ENCODE peak calls at places on chromosome 16, in seven cellular contexts. B, E, K, Q, G, P and I are unnamed samples.

GRCh38 chr16:74892574-74893461 is 92.1 kb downstream of the WDR59 start:
- DNase-seq in Q (no peak), K (no peak), E (no peak), G (no peak), B (no peak), P (no peak), I (no peak)

GRCh38 chr16:54116126-54116525 is 170.5 kb downstream of the IRX3 start:
- DNase-seq in K (no peak), E (no peak), B (no peak), Q (no peak), P (no peak), G (no peak), I (no peak)

GRCh38 chr16:65336169-65336568 is 214.3 kb upstream of the CDH11 start:
- DNase-seq in B (no peak), G (no peak), K (no peak), P (no peak), Q (no peak), E (no peak), I (no peak)

GRCh38 chr16:86614699-86615098 is 36.4 kb downstream of the FOXL1 start:
- DNase-seq in G (no peak), K (no peak), P (no peak), E (no peak), B (no peak), Q (no peak), I (no peak)

GRCh38 chr16:1731603-1732002 is 25.6 kb downstream of the MAPK8IP3 start:
- DNase-seq in K (no peak), G (no peak), B (no peak), P (no peak), E (no peak), Q (no peak), I (no peak)

GRCh38 chr16:11946433-11946832 is 4.6 kb upstream of the NPIPB2 start:
- DNase-seq in P (no peak), E (no peak), K (no peak), Q (no peak), G (no peak), B (no peak), I (no peak)

GRCh38 chr16:694187-694862 is 4.1 kb upstream of the WDR24 start:
- DNase-seq in P (no peak), B (no peak), Q (no peak), E (no peak), G (no peak), K (no peak), I (no peak)

GRCh38 chr16:9159839-9160550 is 68.6 kb downstream of the HAPSTR1 start:
- DNase-seq in K (peak), E (no peak), Q (peak), G (peak), P (peak), B (no peak), I (no peak)

GRCh38 chr16:10970065-10970464 is 25.7 kb downstream of the CLEC16A start:
- DNase-seq in P (no peak), Q (no peak), G (no peak), K (no peak), E (no peak), B (no peak), I (no peak)

GRCh38 chr16:6643083-6643686 is 689.5 kb upstream of the RBFOX1 start:
- DNase-seq in P (peak), Q (peak), B (no peak), G (peak), K (peak), E (peak), I (peak)

GRCh38 chr16:65281636-65282035 is 159.8 kb upstream of the CDH11 start:
- DNase-seq in Q (no peak), K (no peak), E (no peak), P (no peak), G (no peak), B (no peak), I (no peak)

GRCh38 chr16:9134739-9135138 is 43.3 kb downstream of the HAPSTR1 start:
- DNase-seq in E (no peak), K (no peak), G (peak), B (peak), Q (peak), P (peak), I (no peak)

GRCh38 chr16:60107467-60107866 is 1373.4 kb upstream of the GOT2 start:
- DNase-seq in Q (no peak), K (no peak), B (no peak), P (no peak), E (no peak), G (no peak), I (no peak)

GRCh38 chr16:71542377-71542776 is 16.2 kb downstream of the CHST4 start:
- DNase-seq in B (no peak), P (peak), K (no peak), G (peak), E (no peak), Q (no peak), I (no peak)

GRCh38 chr16:913817-914440 is 56.9 kb downstream of the LMF1 start:
- DNase-seq in E (no peak), Q (no peak), G (no peak), B (no peak), K (no peak), P (no peak), I (no peak)

GRCh38 chr16:85168732-85169256 is 56.5 kb upstream of the CIBAR2 start:
- DNase-seq in Q (no peak), K (no peak), P (peak), B (peak), G (no peak), E (peak), I (peak)

GRCh38 chr16:5350118-5350517 is 252.5 kb upstream of the EEF2KMT start:
- DNase-seq in B (no peak), K (no peak), Q (no peak), E (no peak), G (no peak), P (no peak), I (no peak)

GRCh38 chr16:77793417-77793816 is 5.1 kb downstream of the VAT1L start:
- DNase-seq in B (no peak), Q (no peak), P (no peak), E (no peak), G (no peak), K (no peak), I (no peak)

GRCh38 chr16:66740533-66740932 is 10.9 kb downstream of the DYNC1LI2 start:
- DNase-seq in Q (no peak), B (no peak), E (no peak), P (peak), G (peak), K (no peak), I (no peak)

GRCh38 chr16:56199164-56199563 is 7.9 kb downstream of the GNAO1 start:
- DNase-seq in B (no peak), Q (no peak), E (no peak), K (no peak), G (no peak), P (no peak), I (no peak)

GRCh38 chr16:53872248-53873221 is 168.6 kb downstream of the FTO start:
- DNase-seq in E (no peak), Q (no peak), P (no peak), G (no peak), B (no peak), K (no peak), I (no peak)

GRCh38 chr16:19223235-19223847 is 55.3 kb downstream of the SYT17 start:
- DNase-seq in K (no peak), G (peak), E (no peak), B (no peak), P (peak), Q (no peak), I (no peak)

GRCh38 chr16:425740-426114 is 278 bp downstream of the RAB11FIP3 start:
- DNase-seq in P (no peak), Q (no peak), G (no peak), E (no peak), B (no peak), K (no peak), I (no peak)

GRCh38 chr16:12613992-12614661 is 189.6 kb downstream of the CPPED1 start:
- DNase-seq in E (no peak), P (no peak), Q (no peak), K (no peak), G (no peak), B (no peak), I (no peak)

GRCh38 chr16:4454618-4455017 is 19.8 kb downstream of the NMRAL1 start:
- DNase-seq in G (no peak), Q (no peak), P (no peak), K (no peak), B (peak), E (no peak), I (no peak)

GRCh38 chr16:15996432-15997109 is 47.2 kb downstream of the ABCC1 start:
- DNase-seq in P (peak), E (peak), B (peak), G (peak), K (no peak), Q (peak), I (peak)

GRCh38 chr16:86018487-86018886 is 119.5 kb downstream of the IRF8 start:
- DNase-seq in Q (no peak), P (peak), G (no peak), B (no peak), E (no peak), K (no peak), I (peak)

GRCh38 chr16:8908779-8909468 is 26.8 kb downstream of the LITAFD start:
- DNase-seq in E (no peak), P (no peak), B (no peak), K (no peak), Q (no peak), G (no peak), I (no peak)

GRCh38 chr16:4846503-4846900 is 586 bp downstream of the GLYR1 start:
- DNase-seq in B (peak), Q (peak), E (no peak), G (peak), P (peak), K (peak), I (peak)

GRCh38 chr16:2054543-2055245 is 6.9 kb downstream of the TSC2 start:
- DNase-seq in P (peak), B (no peak), K (no peak), E (no peak), Q (no peak), G (peak), I (no peak)

GRCh38 chr16:88811600-88811849 is 203 bp downstream of the APRT start:
- DNase-seq in P (no peak), G (no peak), K (no peak), E (no peak), Q (no peak), B (no peak), I (no peak)

GRCh38 chr16:88810868-88811599 is 694 bp downstream of the APRT start:
- DNase-seq in Q (peak), B (peak), G (peak), E (peak), P (peak), K (peak), I (peak)

GRCh38 chr16:88810166-88810867 is 1.4 kb downstream of the APRT start:
- DNase-seq in K (no peak), G (no peak), P (no peak), E (no peak), Q (peak), B (peak), I (no peak)

GRCh38 chr16:88813396-88814143 is 1.8 kb upstream of the APRT start:
- DNase-seq in Q (no peak), K (no peak), G (no peak), E (no peak), B (no peak), P (no peak), I (no peak)

GRCh38 chr16:88811850-88812736 is at the start of gene APRT:
- DNase-seq in K (peak), Q (peak), P (peak), B (peak), E (peak), G (peak), I (peak)
- TF ChIP-seq CTCF in K (peak), Q (peak), P (no peak), B (peak), E (peak), G (no peak), I (peak)

DNA sequence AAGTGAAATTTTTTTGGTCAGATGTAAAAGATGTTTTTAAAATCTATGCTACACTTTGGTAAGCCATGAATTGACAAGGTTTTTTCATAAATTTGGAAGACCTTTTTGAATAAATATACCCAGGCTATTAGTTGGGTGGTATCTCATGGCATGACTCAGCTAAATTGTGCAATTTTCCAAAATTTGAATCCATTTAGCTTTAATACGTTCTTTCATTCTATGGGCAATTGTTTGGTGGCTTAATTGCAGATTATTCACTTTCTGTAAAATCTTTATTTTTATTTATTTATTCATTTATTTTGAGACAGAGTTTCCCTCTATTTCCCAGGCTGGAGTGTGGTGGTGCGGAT is 82.8 kb upstream of the TNRC6A start:
- DNase-seq in E (no peak), Q (no peak), P (no peak), B (no peak), K (no peak), G (no peak), I (no peak)
- H3K27ac ChIP-seq in E (no peak), Q (peak), P (peak), B (no peak), K (peak), G (peak), I (peak)

GRCh38 chr16:81521141-81521626 is 76.6 kb downstream of the CMIP start:
- DNase-seq in Q (no peak), P (no peak), G (peak), K (no peak), E (no peak), B (peak), I (no peak)
- TF ChIP-seq CTCF in Q (no peak), P (no peak), G (no peak), K (no peak), E (no peak), B (no peak), I (no peak)

DNA sequence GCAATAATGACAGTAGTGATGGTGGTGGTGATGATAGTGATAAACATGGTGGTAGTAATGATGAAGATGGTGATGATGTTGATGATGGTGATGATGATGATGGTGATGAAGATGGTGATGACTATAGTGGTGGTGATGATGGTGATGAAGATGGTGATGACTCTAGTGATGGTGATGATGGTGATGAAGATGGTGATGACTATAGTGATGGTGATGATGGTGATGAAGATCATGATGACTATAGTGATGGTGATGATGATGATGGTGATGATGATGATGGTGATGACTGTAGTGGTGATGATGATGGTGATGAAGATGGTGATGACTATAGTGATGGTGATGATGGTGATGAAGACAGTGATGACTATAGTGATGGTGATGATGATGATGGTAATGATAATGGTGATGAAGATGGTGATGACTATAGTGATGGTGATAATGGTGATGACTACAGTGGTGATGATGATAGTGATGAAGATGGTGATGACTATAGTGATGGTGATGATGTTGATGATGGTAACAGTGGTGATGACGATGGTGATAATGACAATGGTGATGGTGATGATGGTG is 35.6 kb downstream of the DYNLRB2 start:
- DNase-seq in P (no peak), K (no peak), Q (no peak), G (no peak), B (no peak), E (no peak), I (no peak)
- H3K27ac ChIP-seq in P (no peak), K (no peak), Q (no peak), G (no peak), B (no peak), E (no peak), I (no peak)

GRCh38 chr16:25108054-25108453 is 3.5 kb upstream of the LCMT1 start:
- DNase-seq in E (no peak), Q (peak), P (no peak), K (no peak), B (no peak), G (no peak), I (no peak)
- TF ChIP-seq CTCF in E (no peak), Q (no peak), P (no peak), K (no peak), B (no peak), G (no peak), I (no peak)

GRCh38 chr16:57479422-57480126 is 6.7 kb downstream of the DOK4 start:
- DNase-seq in E (peak), K (no peak), P (peak), B (peak), Q (no peak), G (peak), I (no peak)
- H3K27ac ChIP-seq in E (peak), K (no peak), P (peak), B (peak), Q (no peak), G (peak), I (peak)

DNA sequence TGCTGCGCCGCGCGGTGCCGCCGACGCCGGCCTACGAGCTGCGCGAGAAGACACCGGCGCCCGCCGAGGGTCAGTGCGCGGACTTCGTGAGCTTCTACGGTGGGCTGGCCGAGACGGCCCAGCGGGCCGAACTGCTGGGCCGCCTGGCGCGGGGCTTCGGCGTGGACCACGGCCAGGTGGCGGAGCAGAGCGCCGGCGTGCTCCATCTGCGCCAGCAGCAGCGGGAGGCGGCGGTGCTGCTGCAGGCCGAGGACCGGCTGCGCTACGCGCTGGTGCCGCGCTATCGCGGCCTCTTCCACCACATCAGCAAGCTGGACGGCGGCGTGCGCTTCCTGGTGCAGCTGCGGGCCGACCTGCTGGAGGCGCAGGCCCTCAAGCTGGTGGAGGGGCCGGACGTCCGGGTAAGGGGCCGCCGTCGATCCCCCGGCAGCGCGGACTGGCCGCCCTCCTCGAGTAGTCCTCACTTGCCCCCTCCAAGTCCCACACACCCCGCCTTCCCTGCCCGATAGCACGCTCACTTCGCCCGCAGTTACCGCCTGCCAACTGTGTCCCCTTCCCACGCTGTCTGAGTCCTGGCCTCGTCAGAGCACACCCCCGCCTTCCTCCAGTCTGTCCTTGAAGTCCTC is 470 bp downstream of the MLYCD start:
- DNase-seq in Q (peak), E (peak), K (no peak), B (peak), P (peak), G (peak), I (no peak)
- TF ChIP-seq CTCF in Q (no peak), E (no peak), K (no peak), B (no peak), P (no peak), G (no peak), I (no peak)